ENCODE peak calls at places on chromosomes 4 and X, in six cellular contexts. L, P, W, J, B and O are unnamed samples.

GRCh38 chr4:107774681-107775080 is 50.1 kb upstream of the SGMS2 start:
- DNase-seq in P (no peak), J (no peak), L (no peak), B (no peak), W (no peak), O (no peak)

GRCh38 chr4:139641218-139641617 is 24.4 kb upstream of the MGST2 start:
- DNase-seq in L (no peak), W (peak), B (no peak), P (no peak), J (peak), O (no peak)

GRCh38 chrX:119512145-119512800 is 44.0 kb downstream of the SLC25A5 start:
- DNase-seq in P (no peak), J (peak), B (peak), L (peak), W (peak), O (peak)

GRCh38 chr4:185211035-185211434 is 1.6 kb downstream of the SNX25 start:
- DNase-seq in L (no peak), P (no peak), J (no peak), W (no peak), B (peak), O (no peak)

GRCh38 chr4:72984351-72984750 is 85.2 kb downstream of the COX18 start:
- DNase-seq in L (no peak), P (no peak), B (no peak), W (no peak), J (no peak), O (no peak)

GRCh38 chr4:176656108-176656507 is 136.6 kb downstream of the VEGFC start:
- DNase-seq in L (no peak), P (no peak), B (no peak), J (no peak), W (no peak), O (no peak)

GRCh38 chr4:39046243-39046642 is 14.0 kb upstream of the TMEM156 start:
- DNase-seq in J (peak), B (no peak), L (peak), P (no peak), W (no peak), O (peak)

GRCh38 chr4:3524349-3524748 is 7.9 kb downstream of the LRPAP1 start:
- DNase-seq in P (no peak), J (no peak), B (no peak), L (no peak), W (no peak), O (no peak)

GRCh38 chr4:33802578-33802977 is 2441.7 kb downstream of the ARAP2 start:
- DNase-seq in W (no peak), P (no peak), B (no peak), L (no peak), J (no peak), O (no peak)

GRCh38 chr4:121977251-121978168 is 25.6 kb upstream of the TRPC3 start:
- DNase-seq in J (no peak), W (no peak), P (peak), L (no peak), B (no peak), O (peak)

GRCh38 chrX:3962511-3963350 is 249.3 kb upstream of the PRKX start:
- DNase-seq in L (peak), J (peak), W (no peak), P (no peak), B (peak), O (peak)

GRCh38 chr4:8681391-8681790 is 88.8 kb downstream of the CPZ start:
- DNase-seq in B (no peak), L (no peak), P (no peak), W (no peak), J (no peak), O (no peak)

GRCh38 chr4:37802068-37802666 is 24.3 kb upstream of the PGM2 start:
- DNase-seq in L (peak), P (no peak), J (peak), B (peak), W (peak), O (peak)

GRCh38 chr4:73679836-73680235 is 59.6 kb upstream of the RASSF6 start:
- DNase-seq in L (no peak), P (no peak), J (no peak), B (peak), W (no peak), O (no peak)

GRCh38 chrX:148298737-148299136 is 201.7 kb upstream of the AFF2 start:
- DNase-seq in L (no peak), B (peak), P (no peak), W (no peak), J (no peak), O (peak)

GRCh38 chr4:1207603-1208265 is 35.4 kb upstream of the SPON2 start:
- DNase-seq in J (no peak), B (no peak), P (no peak), W (no peak), L (no peak), O (no peak)

GRCh38 chrX:40504801-40505605 is 75.8 kb upstream of the ATP6AP2 start:
- DNase-seq in P (peak), L (no peak), B (no peak), J (no peak), W (no peak), O (no peak)
- TF ChIP-seq MAX in P (no peak), L (no peak), B (no peak), J (no peak), W (no peak), O (no peak)

DNA sequence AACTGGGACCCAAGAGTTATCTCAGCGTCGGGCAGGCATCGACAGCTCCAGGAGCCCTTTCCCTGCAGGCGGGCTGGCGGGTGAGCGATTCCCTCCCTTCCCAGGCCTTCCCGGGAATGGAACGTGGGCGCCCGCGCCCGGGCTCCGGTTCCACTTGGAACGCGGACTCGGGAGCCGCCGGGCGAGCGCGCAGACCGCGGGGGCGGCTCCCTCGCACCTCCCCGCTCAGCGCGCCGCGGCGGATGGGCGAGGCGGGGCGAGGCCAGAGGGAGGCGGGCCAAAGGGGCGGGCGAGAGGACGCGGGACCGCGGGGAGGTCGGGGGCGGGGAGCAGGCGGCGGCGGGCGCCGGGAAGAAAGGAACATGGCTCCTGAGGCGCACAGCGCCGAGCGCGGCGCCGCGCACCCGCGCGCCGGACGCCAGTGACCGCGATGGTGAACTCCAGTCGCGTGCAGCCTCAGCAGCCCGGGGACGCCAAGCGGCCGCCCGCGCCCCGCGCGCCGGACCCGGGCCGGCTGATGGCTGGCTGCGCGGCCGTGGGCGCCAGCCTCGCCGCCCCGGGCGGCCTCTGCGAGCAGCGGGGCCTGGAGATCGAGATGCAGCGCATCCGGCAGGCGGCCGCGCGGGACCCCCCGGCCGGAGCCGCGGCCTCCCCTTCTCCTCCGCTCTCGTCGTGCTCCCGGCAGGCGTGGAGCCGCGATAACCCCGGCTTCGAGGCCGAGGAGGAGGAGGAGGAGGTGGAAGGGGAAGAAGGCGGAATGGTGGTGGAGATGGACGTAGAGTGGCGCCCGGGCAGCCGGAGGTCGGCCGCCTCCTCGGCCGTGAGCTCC is at the start of gene PKD2:
- DNase-seq in L (peak), J (no peak), P (no peak), W (peak), B (peak), O (peak)
- TF ChIP-seq POLR2A in L (no peak), J (peak), P (peak), W (peak), B (peak), O (peak)

DNA sequence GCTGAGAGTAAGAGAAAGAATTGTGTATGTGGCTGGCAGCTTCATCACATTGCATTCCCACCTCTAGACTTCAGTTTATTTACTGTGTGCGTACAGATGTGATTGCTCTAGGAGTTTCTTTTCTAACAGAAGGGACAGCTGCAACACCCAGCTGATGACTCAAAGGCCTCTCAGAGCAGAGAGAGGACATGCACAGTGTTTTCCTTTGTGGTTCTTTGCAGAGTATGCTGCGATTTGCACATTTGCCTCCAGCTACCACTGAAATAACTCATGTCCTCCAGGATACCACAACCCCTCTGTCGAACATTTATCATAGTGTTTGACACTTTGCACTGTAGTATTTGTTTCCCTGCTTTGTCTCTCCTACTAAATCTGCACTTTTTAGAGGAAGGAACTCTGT is 294.1 kb downstream of the STIM2 start:
- DNase-seq in W (no peak), L (no peak), B (no peak), P (no peak), J (no peak), O (no peak)
- TF ChIP-seq MYC in W (no peak), L (no peak), B (no peak), P (no peak), J (no peak), O (no peak)

DNA sequence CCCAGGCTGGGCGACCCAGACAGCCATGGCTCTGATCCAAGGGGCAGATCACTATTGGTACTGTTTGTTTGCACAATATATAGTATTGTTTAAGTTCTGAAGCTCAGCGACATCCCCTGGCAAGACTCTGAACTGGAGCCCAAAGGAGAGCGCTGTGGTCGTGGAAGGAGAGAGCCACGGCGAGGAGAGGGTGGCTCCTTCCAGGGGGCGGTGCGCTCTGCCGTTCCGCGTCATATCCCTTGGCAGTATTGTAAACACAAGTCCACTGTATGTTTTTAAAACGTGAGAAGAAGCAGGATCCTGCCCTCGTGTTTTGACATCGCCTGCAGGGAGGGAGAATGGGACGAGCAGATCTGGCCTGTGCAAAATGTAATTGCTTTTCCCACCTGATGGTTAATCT is 185.5 kb downstream of the RAB28 start:
- DNase-seq in P (no peak), B (no peak), L (no peak), W (no peak), J (peak), O (no peak)
- TF ChIP-seq MAX in P (no peak), B (no peak), L (no peak), W (no peak), J (no peak), O (no peak)

GRCh38 chrX:136878423-136878822 is 2.1 kb downstream of the RBMX start:
- DNase-seq in P (no peak), L (no peak), B (no peak), J (no peak), W (no peak), O (no peak)

GRCh38 chrX:136880003-136880451 is 498 bp downstream of the RBMX start:
- DNase-seq in B (no peak), L (peak), J (no peak), P (no peak), W (peak), O (peak)

GRCh38 chrX:136879001-136879667 is 1.4 kb downstream of the RBMX start:
- DNase-seq in W (no peak), P (no peak), J (no peak), B (no peak), L (no peak), O (no peak)

DNA sequence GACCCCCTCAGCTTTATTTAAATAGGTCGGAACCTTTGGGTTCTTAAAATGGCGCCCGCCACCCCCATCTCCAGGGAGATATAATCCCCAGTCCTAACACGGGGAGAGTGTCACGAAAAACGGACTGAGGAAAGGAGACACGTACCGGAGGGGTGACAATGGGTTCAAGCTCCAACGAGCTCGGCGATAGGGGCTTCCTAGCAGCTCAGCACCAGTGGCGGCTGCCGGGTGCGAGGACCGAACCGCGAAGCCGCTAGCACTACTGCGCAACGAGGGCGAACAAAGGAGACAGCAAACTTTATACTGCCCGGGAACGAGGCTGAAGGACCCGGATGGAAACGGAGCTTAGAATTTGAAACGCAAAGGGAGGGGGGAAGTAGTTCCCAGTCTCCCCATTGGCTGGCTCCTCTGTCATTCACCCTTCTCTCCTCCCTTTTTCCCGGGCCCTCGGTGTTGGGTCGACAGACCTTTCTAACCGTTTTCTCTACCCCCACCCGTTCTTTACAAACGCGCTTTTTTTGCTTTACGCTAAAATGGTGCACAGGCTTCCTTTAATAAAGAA is at the start of gene RBMX:
- DNase-seq in P (peak), W (peak), B (peak), J (peak), L (peak), O (peak)
- TF ChIP-seq POLR2A in P (peak), W (peak), B (peak), J (peak), L (peak), O (peak)

GRCh38 chrX:37830371-37830770 is 17.0 kb downstream of the DYNLT3 start:
- DNase-seq in L (no peak), B (no peak), J (no peak), W (no peak), P (no peak), O (no peak)

GRCh38 chrX:37824491-37825224 is 22.7 kb downstream of the DYNLT3 start:
- DNase-seq in B (no peak), J (no peak), P (no peak), L (no peak), W (no peak), O (peak)

GRCh38 chrX:37825225-37825842 is 22.0 kb downstream of the DYNLT3 start:
- DNase-seq in W (peak), L (peak), J (peak), B (peak), P (no peak), O (peak)
- TF ChIP-seq MYC in W (no peak), L (no peak), J (no peak), B (no peak), P (no peak), O (no peak)

DNA sequence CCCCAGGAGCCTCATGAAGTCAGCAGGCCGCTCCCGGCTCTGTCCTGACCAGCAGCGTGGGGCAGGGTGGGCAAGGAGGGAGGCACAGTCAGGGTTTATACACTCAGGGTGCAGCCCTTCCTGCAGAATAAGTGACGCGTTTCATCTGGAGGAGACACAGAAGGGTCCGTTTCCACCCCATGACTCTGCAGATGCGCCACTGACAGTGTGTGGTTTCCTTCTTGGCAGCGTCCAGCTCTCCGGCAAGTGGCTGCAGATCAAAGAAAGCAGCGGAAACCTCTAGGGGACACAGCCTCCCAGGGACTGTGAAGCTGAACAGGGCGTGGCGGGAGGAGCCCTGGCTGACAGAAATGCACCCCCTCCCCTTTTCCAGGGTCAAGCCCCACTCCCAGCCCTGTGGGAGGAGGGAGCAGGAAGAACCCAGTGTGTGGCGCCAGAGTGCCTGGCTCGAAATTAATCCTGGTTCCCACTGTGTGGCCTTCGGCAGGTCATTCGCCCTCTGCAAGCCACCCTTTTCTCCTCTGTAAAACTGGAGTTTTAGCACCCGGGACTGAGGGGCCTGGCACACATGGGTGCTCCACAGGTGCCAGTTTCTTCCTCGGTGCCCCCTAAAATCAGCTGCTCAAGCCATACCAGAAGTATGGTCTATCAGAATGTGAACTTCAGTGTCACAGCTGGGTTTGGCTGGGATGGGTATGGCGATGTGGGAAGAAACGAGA is 17.3 kb upstream of the TBC1D14 start:
- DNase-seq in J (peak), P (no peak), B (no peak), W (peak), L (peak), O (peak)
- TF ChIP-seq MAX in J (peak), P (no peak), B (no peak), W (peak), L (no peak), O (peak)